ENCODE peak calls at places on chromosomes 6 and 20, in seven cellular contexts. H is IMR-90, M is mesendoderm, Z is neuronal stem cell, Y is H9, K is mesenchymal stem cell, S is H1. W is an unnamed sample. For H3K4me1, the result is how much of the 10 kb centered on the place peaks cover.

GRCh38 chr6:104984831-104985230 is 27.9 kb downstream of the LIN28B start:
- DNase-seq in H (no peak), M (no peak), Z (no peak), Y (no peak), K (no peak), S (no peak), W (peak)

GRCh38 chr6:20200761-20201160 is 11.5 kb downstream of the MBOAT1 start:
- DNase-seq in H (no peak), M (no peak), Z (no peak), Y (no peak), K (peak), S (no peak), W (no peak)

GRCh38 chr20:11822116-11822794 is 95.4 kb upstream of the BTBD3 start:
- DNase-seq in H (peak), M (no peak), Z (no peak), Y (no peak), K (peak), S (no peak), W (no peak)

GRCh38 chr20:17669306-17669931 is 12.6 kb downstream of the RRBP1 start:
- DNase-seq in H (no peak), M (no peak), Z (no peak), Y (no peak), K (no peak), S (no peak), W (no peak)

GRCh38 chr6:80637312-80637711 is 530.8 kb downstream of the BCKDHB start:
- DNase-seq in H (peak), M (no peak), Z (no peak), Y (no peak), K (peak), S (no peak), W (no peak)

GRCh38 chr6:78611886-78612480 is 255.4 kb upstream of the IRAK1BP1 start:
- DNase-seq in H (no peak), M (peak), Z (no peak), Y (no peak), K (peak), S (no peak), W (no peak)

GRCh38 chr6:134123666-134124208 is 71.3 kb upstream of the SLC2A12 start:
- DNase-seq in H (peak), M (peak), Z (peak), Y (peak), K (peak), S (no peak), W (peak)

GRCh38 chr6:53986721-53987526 is 124.3 kb upstream of the MLIP start:
- DNase-seq in H (peak), M (peak), Z (no peak), Y (no peak), K (peak), S (no peak), W (no peak)

GRCh38 chr6:37665309-37665708 is 32.4 kb downstream of the MDGA1 start:
- DNase-seq in H (no peak), M (peak), Z (no peak), Y (no peak), K (peak), S (no peak), W (no peak)

GRCh38 chr6:30022189-30022588 is 38.9 kb upstream of the POLR1H start:
- DNase-seq in H (no peak), M (no peak), Z (no peak), Y (no peak), K (no peak), S (no peak), W (no peak)

GRCh38 chr6:169409742-169410312 is 156.2 kb upstream of the THBS2 start:
- DNase-seq in H (no peak), M (no peak), Z (no peak), Y (no peak), K (no peak), S (no peak), W (no peak)

GRCh38 chr20:17934141-17934862 is 34.3 kb downstream of the SNX5 start:
- DNase-seq in H (no peak), M (no peak), Z (no peak), Y (peak), K (no peak), S (no peak), W (no peak)

GRCh38 chr20:57620999-57621398 is 773 bp upstream of the ZBP1 start:
- DNase-seq in H (no peak), M (no peak), Z (no peak), Y (no peak), K (no peak), S (no peak), W (no peak)

GRCh38 chr20:63272105-63273078 is at the start of gene ARFGAP1:
- DNase-seq in H (peak), M (peak), Z (peak), Y (peak), K (peak), S (no peak), W (peak)

GRCh38 chr20:10647471-10647870 is 26.3 kb downstream of the JAG1 start:
- DNase-seq in H (no peak), M (peak), Z (no peak), Y (no peak), K (no peak), S (no peak), W (peak)

GRCh38 chr6:33620158-33620583 is 951 bp upstream of the ITPR3 start:
- DNase-seq in H (no peak), M (peak), Z (no peak), Y (peak), K (peak), S (no peak), W (peak)

GRCh38 chr20:36351937-36352336 is 45.8 kb downstream of the DLGAP4 start:
- DNase-seq in H (no peak), M (no peak), Z (no peak), Y (no peak), K (no peak), S (no peak), W (no peak)

GRCh38 chr6:85417336-85417735 is 32.5 kb upstream of the NT5E start:
- DNase-seq in H (peak), M (no peak), Z (no peak), Y (no peak), K (no peak), S (no peak), W (no peak)

GRCh38 chr6:145820000-145820399 is 5.4 kb upstream of the FBXO30 start:
- DNase-seq in H (no peak), M (no peak), Z (no peak), Y (no peak), K (no peak), S (no peak), W (no peak)

GRCh38 chr6:22774129-22774528 is 204.8 kb downstream of the HDGFL1 start:
- DNase-seq in H (peak), M (no peak), Z (no peak), Y (no peak), K (no peak), S (no peak), W (no peak)

GRCh38 chr20:58481541-58482021 is 33.6 kb downstream of the APCDD1L start:
- DNase-seq in H (no peak), M (peak), Z (peak), Y (peak), K (peak), S (peak), W (peak)

GRCh38 chr20:347640-348484 is 951 bp downstream of the NRSN2 start:
- DNase-seq in H (peak), M (peak), Z (peak), Y (peak), K (peak), S (peak), W (peak)

DNA sequence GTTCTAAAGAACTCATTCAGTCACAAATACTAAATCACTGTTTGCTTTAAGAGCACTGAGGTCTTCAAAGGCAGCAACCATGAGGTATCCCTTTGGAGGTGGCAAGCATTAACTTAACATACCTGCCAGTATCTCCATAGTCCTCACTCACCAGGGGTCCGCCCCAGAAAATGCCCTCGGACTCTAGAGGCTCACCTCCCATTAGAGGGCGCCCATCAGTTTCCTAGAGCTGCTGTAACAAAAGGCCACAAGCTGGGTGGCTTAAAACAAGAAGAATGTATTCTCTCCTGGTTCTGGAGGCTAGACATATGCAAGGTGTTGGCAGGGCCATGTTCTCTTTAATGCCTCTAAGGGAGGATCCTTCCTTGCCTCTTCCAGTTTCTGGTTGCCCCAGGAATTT is 12.0 kb upstream of the RNGTT start:
- DNase-seq in H (no peak), M (no peak), Z (no peak), Y (no peak), K (no peak), S (no peak), W (no peak)
- H3K4me1 ChIP-seq in H (under half), M (under half), Z (under half), Y (under half), K (under half), S (under half), W (under half)

DNA sequence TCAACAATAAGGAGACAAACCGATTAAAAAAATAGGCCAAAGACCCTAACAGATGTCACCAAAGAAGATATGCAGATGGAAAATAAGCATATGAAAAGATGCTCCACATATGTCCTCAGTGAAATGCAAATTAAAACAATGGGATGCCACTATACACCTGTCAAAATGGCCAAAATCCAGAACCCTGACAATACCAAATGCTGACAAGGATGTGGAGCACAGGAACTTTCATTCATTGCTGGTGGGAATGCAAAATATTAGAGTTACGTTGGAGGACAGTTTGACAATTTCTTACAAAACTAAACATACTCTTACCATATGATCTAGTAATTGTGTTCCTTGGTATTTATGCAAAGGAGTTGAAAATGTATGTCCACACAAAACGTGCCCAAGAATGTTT is 1.8 kb upstream of the ZNF184 start:
- DNase-seq in H (no peak), M (no peak), Z (no peak), Y (no peak), K (no peak), S (no peak), W (no peak)
- H3K4ac ChIP-seq in H (no peak), M (no peak), Z (no peak), Y (no peak), K (no peak), S (no peak), W (no peak)

GRCh38 chr6:137492771-137493217 is 1.4 kb downstream of the OLIG3 start:
- DNase-seq in H (no peak), M (no peak), Z (peak), Y (no peak), K (no peak), S (no peak), W (no peak)
- H3K4me1 ChIP-seq in H (under half), M (under half), Z (under half), Y (under half), K (under half), S (under half), W (under half)

DNA sequence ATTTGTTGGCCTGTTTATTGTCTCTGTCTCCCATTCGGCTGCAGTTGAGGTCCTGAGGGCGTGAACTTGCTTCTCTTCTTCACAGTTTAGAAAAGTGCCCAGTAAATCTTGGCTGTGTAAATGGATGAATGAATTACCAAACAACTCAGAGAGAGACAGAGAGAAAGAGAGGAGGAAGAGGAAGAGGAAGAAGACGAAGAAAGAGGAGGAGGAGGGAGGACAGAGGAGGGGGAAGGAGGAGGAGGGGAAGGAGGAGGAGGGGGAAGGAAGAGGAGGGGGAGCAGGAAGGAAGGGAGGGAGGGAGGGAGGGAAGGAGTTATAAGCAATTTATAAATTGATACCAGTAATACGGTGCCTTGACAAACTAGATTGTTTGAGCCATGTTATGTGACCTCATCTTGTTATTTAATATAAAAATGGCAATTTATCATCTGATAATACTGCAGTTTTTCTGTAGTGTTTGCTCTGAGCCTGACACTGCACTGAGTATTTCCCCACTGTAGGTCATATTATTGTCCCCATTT is 18.7 kb downstream of the HCK start:
- DNase-seq in H (no peak), M (no peak), Z (no peak), Y (no peak), K (no peak), S (no peak), W (no peak)
- H3K4ac ChIP-seq in H (peak), M (no peak), Z (no peak), Y (no peak), K (no peak), S (no peak), W (no peak)

DNA sequence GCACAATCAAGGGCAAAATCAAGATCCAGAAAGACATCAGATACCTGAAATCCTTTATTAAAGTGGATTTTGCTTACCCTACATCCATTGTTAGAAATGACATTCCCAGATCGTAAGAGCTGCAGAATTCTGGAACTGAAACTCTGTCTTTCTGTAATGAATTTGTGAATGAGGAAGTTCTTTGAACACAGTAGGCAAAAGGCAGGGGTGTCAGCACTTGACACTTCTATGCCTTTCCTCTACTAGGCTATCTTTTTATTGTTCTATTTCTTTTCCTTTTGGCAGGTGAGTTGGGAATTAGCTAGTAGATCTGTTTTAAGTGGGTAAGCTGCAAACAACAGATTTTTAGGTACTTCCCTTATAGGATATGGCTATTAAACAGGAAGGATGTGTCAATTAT is 126.3 kb downstream of the CARMIL1 start:
- DNase-seq in H (no peak), M (no peak), Z (no peak), Y (no peak), K (no peak), S (no peak), W (no peak)
- H3K4me1 ChIP-seq in H (under half), M (under half), Z (under half), Y (under half), K (under half), S (under half), W (under half)

GRCh38 chr6:32255212-32256153 is 31.6 kb upstream of the NOTCH4 start:
- DNase-seq in H (peak), M (peak), Z (peak), Y (peak), K (peak), S (peak), W (peak)

GRCh38 chr6:32249262-32249661 is 25.4 kb upstream of the NOTCH4 start:
- DNase-seq in H (no peak), M (no peak), Z (no peak), Y (no peak), K (no peak), S (no peak), W (no peak)

GRCh38 chr6:32252326-32253009 is 28.6 kb upstream of the NOTCH4 start:
- DNase-seq in H (no peak), M (no peak), Z (no peak), Y (no peak), K (no peak), S (no peak), W (no peak)

GRCh38 chr6:32254761-32255211 is 30.9 kb upstream of the NOTCH4 start:
- DNase-seq in H (no peak), M (no peak), Z (no peak), Y (no peak), K (no peak), S (no peak), W (no peak)
- H3K4ac ChIP-seq in H (peak), M (no peak), Z (peak), Y (no peak), K (no peak), S (no peak), W (no peak)